ENCODE peak calls at places on chromosomes 12 and 14, in ten cellular contexts. One of them, this sample, is unnamed. For H3K36me3, the result is how much of the 10 kb centered on the place peaks cover.

GRCh38 chr12:18482601-18483120 is 221.3 kb downstream of the PIK3C2G start:
- DNase-seq in esophagus muscularis mucosa: no peak
- DNase-seq in astrocyte: no peak
- DNase-seq in HCT116: no peak
- DNase-seq in H1: no peak
- DNase-seq in endothelial cell of umbilical vein: no peak
- DNase-seq in fibroblast of lung: peak
- DNase-seq in left lung: no peak
- DNase-seq in CD8-positive, alpha-beta T cell: no peak
- DNase-seq in IMR-90: no peak
- DNase-seq in this sample: no peak

GRCh38 chr14:52325632-52326031 is 11.5 kb downstream of the PTGER2 start:
- DNase-seq in endothelial cell of umbilical vein: no peak
- DNase-seq in astrocyte: peak
- DNase-seq in CD8-positive, alpha-beta T cell: no peak
- DNase-seq in fibroblast of lung: peak
- DNase-seq in H1: no peak
- DNase-seq in left lung: no peak
- DNase-seq in IMR-90: peak
- DNase-seq in HCT116: no peak
- DNase-seq in esophagus muscularis mucosa: no peak
- DNase-seq in this sample: no peak

GRCh38 chr14:66099451-66099850 is 386.7 kb upstream of the CCDC196 start:
- DNase-seq in esophagus muscularis mucosa: no peak
- DNase-seq in astrocyte: no peak
- DNase-seq in H1: no peak
- DNase-seq in HCT116: no peak
- DNase-seq in left lung: no peak
- DNase-seq in endothelial cell of umbilical vein: no peak
- DNase-seq in CD8-positive, alpha-beta T cell: no peak
- DNase-seq in fibroblast of lung: no peak
- DNase-seq in IMR-90: no peak
- DNase-seq in this sample: no peak

GRCh38 chr12:56020437-56021189 is at the start of gene IKZF4:
- DNase-seq in HCT116: no peak
- DNase-seq in IMR-90: peak
- DNase-seq in H1: no peak
- DNase-seq in left lung: peak
- DNase-seq in astrocyte: no peak
- DNase-seq in CD8-positive, alpha-beta T cell: no peak
- DNase-seq in esophagus muscularis mucosa: no peak
- DNase-seq in endothelial cell of umbilical vein: no peak
- DNase-seq in fibroblast of lung: peak
- DNase-seq in this sample: no peak

GRCh38 chr12:30440826-30441602 is 254.7 kb downstream of the IPO8 start:
- DNase-seq in CD8-positive, alpha-beta T cell: no peak
- DNase-seq in astrocyte: no peak
- DNase-seq in HCT116: peak
- DNase-seq in endothelial cell of umbilical vein: peak
- DNase-seq in left lung: no peak
- DNase-seq in H1: no peak
- DNase-seq in fibroblast of lung: peak
- DNase-seq in esophagus muscularis mucosa: peak
- DNase-seq in IMR-90: peak
- DNase-seq in this sample: no peak

GRCh38 chr14:66395300-66395699 is 90.9 kb upstream of the CCDC196 start:
- DNase-seq in CD8-positive, alpha-beta T cell: no peak
- DNase-seq in IMR-90: no peak
- DNase-seq in esophagus muscularis mucosa: no peak
- DNase-seq in H1: no peak
- DNase-seq in left lung: no peak
- DNase-seq in HCT116: no peak
- DNase-seq in endothelial cell of umbilical vein: no peak
- DNase-seq in fibroblast of lung: no peak
- DNase-seq in astrocyte: no peak
- DNase-seq in this sample: peak

GRCh38 chr12:93080994-93081809 is 152.1 kb upstream of the EEA1 start:
- DNase-seq in esophagus muscularis mucosa: no peak
- DNase-seq in CD8-positive, alpha-beta T cell: no peak
- DNase-seq in endothelial cell of umbilical vein: peak
- DNase-seq in left lung: no peak
- DNase-seq in IMR-90: peak
- DNase-seq in astrocyte: peak
- DNase-seq in H1: no peak
- DNase-seq in HCT116: no peak
- DNase-seq in fibroblast of lung: peak
- DNase-seq in this sample: no peak

GRCh38 chr12:66822961-66823360 is 144.1 kb upstream of the GRIP1 start:
- DNase-seq in endothelial cell of umbilical vein: no peak
- DNase-seq in astrocyte: no peak
- DNase-seq in esophagus muscularis mucosa: no peak
- DNase-seq in fibroblast of lung: no peak
- DNase-seq in CD8-positive, alpha-beta T cell: no peak
- DNase-seq in left lung: no peak
- DNase-seq in HCT116: no peak
- DNase-seq in IMR-90: no peak
- DNase-seq in H1: no peak
- DNase-seq in this sample: no peak

GRCh38 chr14:99721792-99722516 is 37.9 kb downstream of the CYP46A1 start:
- DNase-seq in IMR-90: no peak
- DNase-seq in esophagus muscularis mucosa: no peak
- DNase-seq in fibroblast of lung: no peak
- DNase-seq in H1: no peak
- DNase-seq in CD8-positive, alpha-beta T cell: no peak
- DNase-seq in HCT116: no peak
- DNase-seq in left lung: no peak
- DNase-seq in astrocyte: no peak
- DNase-seq in endothelial cell of umbilical vein: no peak
- DNase-seq in this sample: no peak

GRCh38 chr12:19196959-19197630 is 67.6 kb downstream of the PLEKHA5 start:
- DNase-seq in astrocyte: no peak
- DNase-seq in endothelial cell of umbilical vein: no peak
- DNase-seq in HCT116: no peak
- DNase-seq in fibroblast of lung: peak
- DNase-seq in CD8-positive, alpha-beta T cell: no peak
- DNase-seq in left lung: no peak
- DNase-seq in esophagus muscularis mucosa: no peak
- DNase-seq in H1: no peak
- DNase-seq in IMR-90: peak
- DNase-seq in this sample: no peak

GRCh38 chr12:121328620-121329019 is 23.6 kb downstream of the ANAPC5 start:
- DNase-seq in H1: no peak
- DNase-seq in left lung: no peak
- DNase-seq in HCT116: no peak
- DNase-seq in esophagus muscularis mucosa: no peak
- DNase-seq in endothelial cell of umbilical vein: no peak
- DNase-seq in fibroblast of lung: no peak
- DNase-seq in IMR-90: no peak
- DNase-seq in astrocyte: no peak
- DNase-seq in CD8-positive, alpha-beta T cell: no peak
- DNase-seq in this sample: no peak

GRCh38 chr12:84512751-84513150 is 399.8 kb downstream of the SLC6A15 start:
- DNase-seq in fibroblast of lung: peak
- DNase-seq in IMR-90: no peak
- DNase-seq in endothelial cell of umbilical vein: no peak
- DNase-seq in HCT116: no peak
- DNase-seq in esophagus muscularis mucosa: no peak
- DNase-seq in H1: no peak
- DNase-seq in left lung: no peak
- DNase-seq in CD8-positive, alpha-beta T cell: no peak
- DNase-seq in astrocyte: no peak
- DNase-seq in this sample: no peak

GRCh38 chr12:113955109-113955970 is 10.8 kb downstream of the RBM19 start:
- DNase-seq in H1: no peak
- DNase-seq in HCT116: peak
- DNase-seq in left lung: no peak
- DNase-seq in esophagus muscularis mucosa: no peak
- DNase-seq in CD8-positive, alpha-beta T cell: no peak
- DNase-seq in IMR-90: peak
- DNase-seq in endothelial cell of umbilical vein: peak
- DNase-seq in fibroblast of lung: peak
- DNase-seq in astrocyte: no peak
- DNase-seq in this sample: no peak

GRCh38 chr14:62015945-62016344 is 253.7 kb downstream of the SNAPC1 start:
- DNase-seq in H1: no peak
- DNase-seq in astrocyte: no peak
- DNase-seq in endothelial cell of umbilical vein: no peak
- DNase-seq in left lung: no peak
- DNase-seq in esophagus muscularis mucosa: no peak
- DNase-seq in fibroblast of lung: peak
- DNase-seq in IMR-90: peak
- DNase-seq in CD8-positive, alpha-beta T cell: no peak
- DNase-seq in HCT116: no peak
- DNase-seq in this sample: no peak

GRCh38 chr14:96267336-96267735 is 11.3 kb downstream of the BDKRB1 start:
- DNase-seq in CD8-positive, alpha-beta T cell: no peak
- DNase-seq in endothelial cell of umbilical vein: no peak
- DNase-seq in astrocyte: peak
- DNase-seq in left lung: no peak
- DNase-seq in fibroblast of lung: peak
- DNase-seq in H1: no peak
- DNase-seq in esophagus muscularis mucosa: no peak
- DNase-seq in IMR-90: peak
- DNase-seq in HCT116: no peak
- DNase-seq in this sample: no peak

GRCh38 chr12:65619018-65619417 is 205.3 kb upstream of the HMGA2 start:
- DNase-seq in endothelial cell of umbilical vein: no peak
- DNase-seq in IMR-90: no peak
- DNase-seq in fibroblast of lung: no peak
- DNase-seq in left lung: no peak
- DNase-seq in astrocyte: no peak
- DNase-seq in CD8-positive, alpha-beta T cell: no peak
- DNase-seq in esophagus muscularis mucosa: no peak
- DNase-seq in HCT116: no peak
- DNase-seq in H1: no peak
- DNase-seq in this sample: no peak

GRCh38 chr14:23284654-23285529 is 1.0 kb downstream of the HOMEZ start:
- DNase-seq in astrocyte: no peak
- DNase-seq in fibroblast of lung: peak
- DNase-seq in endothelial cell of umbilical vein: no peak
- DNase-seq in HCT116: no peak
- DNase-seq in CD8-positive, alpha-beta T cell: no peak
- DNase-seq in H1: no peak
- DNase-seq in left lung: no peak
- DNase-seq in esophagus muscularis mucosa: no peak
- DNase-seq in IMR-90: peak
- DNase-seq in this sample: no peak

GRCh38 chr12:132953771-132954170 is 2.3 kb downstream of the ZNF605 start:
- DNase-seq in fibroblast of lung: no peak
- DNase-seq in CD8-positive, alpha-beta T cell: no peak
- DNase-seq in IMR-90: no peak
- DNase-seq in astrocyte: no peak
- DNase-seq in endothelial cell of umbilical vein: no peak
- DNase-seq in H1: no peak
- DNase-seq in HCT116: no peak
- DNase-seq in esophagus muscularis mucosa: no peak
- DNase-seq in left lung: no peak
- DNase-seq in this sample: no peak

GRCh38 chr12:22407397-22407796 is 72.9 kb upstream of the ST8SIA1 start:
- DNase-seq in IMR-90: no peak
- DNase-seq in HCT116: no peak
- DNase-seq in left lung: no peak
- DNase-seq in H1: no peak
- DNase-seq in astrocyte: no peak
- DNase-seq in CD8-positive, alpha-beta T cell: no peak
- DNase-seq in esophagus muscularis mucosa: no peak
- DNase-seq in fibroblast of lung: no peak
- DNase-seq in endothelial cell of umbilical vein: no peak
- DNase-seq in this sample: no peak
- TF ChIP-seq CTCF in IMR-90: no peak
- TF ChIP-seq CTCF in HCT116: no peak
- TF ChIP-seq CTCF in left lung: no peak
- TF ChIP-seq CTCF in H1: no peak
- TF ChIP-seq CTCF in astrocyte: no peak
- TF ChIP-seq CTCF in CD8-positive, alpha-beta T cell: no peak
- TF ChIP-seq CTCF in esophagus muscularis mucosa: no peak
- TF ChIP-seq CTCF in fibroblast of lung: no peak
- TF ChIP-seq CTCF in endothelial cell of umbilical vein: no peak
- TF ChIP-seq CTCF in this sample: no peak

DNA sequence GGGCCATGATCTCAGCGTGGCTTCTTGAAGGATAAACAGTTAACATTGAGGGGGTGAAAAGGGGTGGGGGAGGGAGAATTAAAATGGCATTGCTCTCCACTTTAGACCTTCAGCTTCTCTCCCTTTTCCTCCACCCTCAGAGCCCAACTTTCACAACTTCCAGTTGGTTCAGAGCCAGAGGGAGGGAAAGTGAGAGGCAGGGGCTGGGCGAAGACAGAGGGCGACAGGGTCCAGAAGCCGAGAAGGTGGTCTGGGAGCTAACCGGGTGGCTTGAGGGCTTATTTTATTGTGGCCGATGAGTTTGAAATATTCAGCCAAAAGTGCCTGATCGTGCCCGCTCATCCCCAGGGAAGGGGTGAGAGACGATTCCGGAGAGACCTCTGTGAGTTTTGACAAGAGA is 4.1 kb downstream of the BMP4 start:
- DNase-seq in fibroblast of lung: no peak
- DNase-seq in HCT116: no peak
- DNase-seq in endothelial cell of umbilical vein: peak
- DNase-seq in astrocyte: no peak
- DNase-seq in H1: no peak
- DNase-seq in IMR-90: no peak
- DNase-seq in CD8-positive, alpha-beta T cell: no peak
- DNase-seq in esophagus muscularis mucosa: no peak
- DNase-seq in left lung: no peak
- DNase-seq in this sample: no peak
- H3K4me3 ChIP-seq in fibroblast of lung: peak
- H3K4me3 ChIP-seq in HCT116: no peak
- H3K4me3 ChIP-seq in endothelial cell of umbilical vein: peak
- H3K4me3 ChIP-seq in astrocyte: peak
- H3K4me3 ChIP-seq in H1: peak
- H3K4me3 ChIP-seq in IMR-90: peak
- H3K4me3 ChIP-seq in CD8-positive, alpha-beta T cell: no peak
- H3K4me3 ChIP-seq in esophagus muscularis mucosa: peak
- H3K4me3 ChIP-seq in left lung: peak
- H3K4me3 ChIP-seq in this sample: peak

DNA sequence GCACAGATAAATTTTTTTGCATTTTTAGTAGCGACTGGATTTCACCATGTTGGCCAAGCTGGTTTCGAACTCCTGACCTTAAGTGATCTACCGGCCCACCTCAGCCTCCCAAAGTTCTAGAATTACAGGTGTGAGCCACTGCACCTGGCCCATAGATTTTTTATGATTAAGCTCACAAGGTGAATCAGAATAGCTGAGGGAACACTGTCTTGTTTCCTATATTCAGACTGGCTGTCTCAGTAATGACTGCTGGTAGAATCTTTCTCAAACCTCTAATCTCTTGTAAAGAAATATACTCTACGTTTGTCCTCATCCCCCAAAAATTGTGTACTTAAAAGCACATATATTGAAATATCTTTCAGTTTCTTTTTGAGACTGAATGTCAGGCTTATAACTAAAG is 362.1 kb downstream of the EGLN3 start:
- DNase-seq in CD8-positive, alpha-beta T cell: no peak
- DNase-seq in esophagus muscularis mucosa: no peak
- DNase-seq in H1: no peak
- DNase-seq in fibroblast of lung: no peak
- DNase-seq in IMR-90: no peak
- DNase-seq in left lung: no peak
- DNase-seq in astrocyte: no peak
- DNase-seq in HCT116: no peak
- DNase-seq in endothelial cell of umbilical vein: no peak
- DNase-seq in this sample: no peak
- H3K36me3 ChIP-seq in CD8-positive, alpha-beta T cell: under half
- H3K36me3 ChIP-seq in esophagus muscularis mucosa: under half
- H3K36me3 ChIP-seq in H1: under half
- H3K36me3 ChIP-seq in fibroblast of lung: under half
- H3K36me3 ChIP-seq in IMR-90: under half
- H3K36me3 ChIP-seq in left lung: under half
- H3K36me3 ChIP-seq in astrocyte: under half
- H3K36me3 ChIP-seq in HCT116: under half
- H3K36me3 ChIP-seq in endothelial cell of umbilical vein: under half
- H3K36me3 ChIP-seq in this sample: under half

GRCh38 chr12:124694846-124695497 is 127.6 kb upstream of the NCOR2 start:
- DNase-seq in left lung: no peak
- DNase-seq in fibroblast of lung: peak
- DNase-seq in endothelial cell of umbilical vein: peak
- DNase-seq in H1: no peak
- DNase-seq in esophagus muscularis mucosa: no peak
- DNase-seq in astrocyte: peak
- DNase-seq in HCT116: no peak
- DNase-seq in CD8-positive, alpha-beta T cell: no peak
- DNase-seq in IMR-90: peak
- DNase-seq in this sample: no peak
- TF ChIP-seq CTCF in left lung: no peak
- TF ChIP-seq CTCF in fibroblast of lung: no peak
- TF ChIP-seq CTCF in endothelial cell of umbilical vein: peak
- TF ChIP-seq CTCF in H1: no peak
- TF ChIP-seq CTCF in esophagus muscularis mucosa: no peak
- TF ChIP-seq CTCF in astrocyte: no peak
- TF ChIP-seq CTCF in HCT116: no peak
- TF ChIP-seq CTCF in CD8-positive, alpha-beta T cell: no peak
- TF ChIP-seq CTCF in IMR-90: no peak
- TF ChIP-seq CTCF in this sample: no peak